ENCODE peak calls at places on chromosome 9, in four cellular contexts. V is lower leg skin, F is A549, R is vagina. X is an unnamed sample.

GRCh38 chr9:18115131-18115530 is 358.8 kb upstream of the ADAMTSL1 start:
- DNase-seq in V (no peak), F (no peak), R (no peak), X (no peak)

GRCh38 chr9:121285835-121286687 is 18.1 kb downstream of the GSN start:
- DNase-seq in V (peak), F (no peak), R (no peak), X (no peak)

GRCh38 chr9:76216161-76216649 is 178.0 kb downstream of the RFK start:
- DNase-seq in V (no peak), F (peak), R (no peak), X (no peak)

GRCh38 chr9:133701981-133702797 is 36.0 kb downstream of the SARDH start:
- DNase-seq in V (no peak), F (no peak), R (no peak), X (no peak)

GRCh38 chr9:80596576-80596975 is 1024.8 kb downstream of the TLE4 start:
- DNase-seq in V (no peak), F (no peak), R (no peak), X (no peak)

GRCh38 chr9:126791406-126792230 is 13.2 kb upstream of the ZBTB43 start:
- DNase-seq in V (peak), F (peak), R (no peak), X (no peak)

GRCh38 chr9:119003882-119004617 is 365.2 kb downstream of the BRINP1 start:
- DNase-seq in V (no peak), F (no peak), R (no peak), X (no peak)

GRCh38 chr9:35905912-35906679 is at the start of gene HRCT1:
- DNase-seq in V (peak), F (peak), R (peak), X (no peak)

GRCh38 chr9:101711330-101711941 is 27.0 kb downstream of the GRIN3A start:
- DNase-seq in V (no peak), F (peak), R (no peak), X (no peak)

GRCh38 chr9:79667716-79668458 is 96.1 kb downstream of the TLE4 start:
- DNase-seq in V (no peak), F (peak), R (no peak), X (no peak)

GRCh38 chr9:134405527-134405926 is 79.3 kb downstream of the RXRA start:
- DNase-seq in V (no peak), F (no peak), R (no peak), X (no peak)

GRCh38 chr9:119365291-119366027 is 3.8 kb downstream of the BRINP1 start:
- DNase-seq in V (no peak), F (peak), R (no peak), X (no peak)

GRCh38 chr9:22469928-22470544 is 23.4 kb downstream of the DMRTA1 start:
- DNase-seq in V (no peak), F (peak), R (no peak), X (no peak)

GRCh38 chr9:86434039-86434726 is 80.0 kb upstream of the TUT7 start:
- DNase-seq in V (peak), F (peak), R (peak), X (peak)

GRCh38 chr9:93133641-93134017 is 422 bp downstream of the NINJ1 start:
- DNase-seq in V (peak), F (peak), R (peak), X (peak)
- TF ChIP-seq POLR2A in V (no peak), F (no peak), R (peak), X (no peak)

DNA sequence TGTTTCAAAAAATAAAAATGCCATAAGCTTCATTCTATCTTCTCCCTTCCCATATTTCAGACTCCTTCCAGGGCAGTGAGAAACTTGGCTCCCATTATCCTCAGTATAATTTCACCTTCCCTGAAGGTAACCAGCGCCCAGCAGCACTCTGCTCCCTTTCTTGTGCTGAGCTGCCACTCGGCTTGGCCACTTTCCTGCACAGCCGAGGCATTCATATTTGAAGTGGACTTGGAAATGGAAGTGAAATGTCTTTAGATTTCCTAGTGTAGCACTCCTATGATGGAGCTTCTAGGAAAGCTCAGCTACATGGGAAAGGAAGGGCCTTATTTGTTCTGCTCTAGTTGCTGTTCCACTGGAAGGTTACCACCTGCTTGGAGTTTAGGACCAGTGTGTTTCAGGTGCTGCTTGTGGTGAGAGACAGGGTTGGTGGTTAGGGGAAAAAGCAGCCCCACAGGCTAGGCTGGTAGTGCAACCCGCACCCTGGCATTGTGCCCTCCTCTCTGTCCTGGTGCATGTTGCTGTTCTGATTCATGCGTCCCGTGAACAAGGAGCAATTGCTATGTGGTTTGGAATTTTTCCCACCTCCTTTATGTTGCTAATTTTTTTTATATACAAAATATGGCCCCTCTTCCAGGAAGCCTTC is 53.8 kb downstream of the RAD23B start:
- DNase-seq in V (peak), F (no peak), R (no peak), X (no peak)
- TF ChIP-seq POLR2A in V (no peak), F (no peak), R (no peak), X (no peak)

DNA sequence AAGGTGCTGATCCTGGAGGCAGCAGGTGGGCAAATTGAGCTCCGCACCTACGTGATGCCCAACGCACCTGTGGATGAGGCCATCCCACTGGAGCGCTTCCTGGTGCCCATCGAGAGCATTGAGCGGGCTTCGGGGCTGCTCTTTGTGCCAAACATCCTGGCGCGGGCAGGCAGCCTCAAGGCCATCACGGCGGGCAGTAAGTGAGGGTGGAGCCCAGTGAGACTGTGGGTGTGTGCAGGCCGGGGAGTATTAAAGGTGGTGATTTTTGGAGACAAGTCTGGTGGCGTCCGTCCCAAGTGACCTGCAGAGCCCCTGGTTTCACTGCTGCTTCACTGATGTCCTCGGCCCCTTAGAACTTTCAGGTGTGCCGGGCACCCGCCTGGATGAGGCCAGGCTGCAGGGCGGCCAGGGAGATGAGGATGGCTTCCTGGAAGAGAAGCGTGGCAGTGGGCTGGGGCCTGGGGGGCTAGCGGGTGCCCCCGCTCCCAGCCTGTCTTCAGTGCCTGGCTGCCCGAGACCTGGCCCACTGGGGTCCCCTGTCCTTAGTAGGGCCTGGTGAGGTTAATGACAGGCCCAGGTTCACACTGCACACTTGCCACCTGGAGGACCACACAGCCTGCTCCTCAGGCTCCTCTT is 4.2 kb downstream of the ENDOG start:
- DNase-seq in V (no peak), F (no peak), R (no peak), X (no peak)
- TF ChIP-seq POLR2A in V (no peak), F (no peak), R (no peak), X (no peak)

GRCh38 chr9:83744206-83744605 is 36.4 kb upstream of the UBQLN1 start:
- DNase-seq in V (no peak), F (no peak), R (no peak), X (no peak)
- TF ChIP-seq POLR2A in V (no peak), F (no peak), R (no peak), X (no peak)

GRCh38 chr9:136849960-136850865 is 1.0 kb downstream of the PHPT1 start:
- DNase-seq in V (no peak), F (no peak), R (no peak), X (no peak)
- TF ChIP-seq POLR2A in V (no peak), F (no peak), R (no peak), X (no peak)

GRCh38 chr9:99259231-99259918 is 37.3 kb downstream of the SEC61B start:
- DNase-seq in V (peak), F (no peak), R (no peak), X (no peak)
- TF ChIP-seq POLR2A in V (no peak), F (no peak), R (no peak), X (no peak)